ENCODE peak calls at places on chromosome 21, in ten cellular contexts. C is hepatocyte, L is lung, F is neural progenitor cell, W is heart left ventricle, O is mesendoderm, N is tibial nerve, S is HCT116, T is left ventricle myocardium inferior, V is right lobe of liver. Z is an unnamed sample. For H3K4me1 and H3K36me3, the result is how much of the 10 kb centered on the place peaks cover.

GRCh38 chr21:36524477-36524876 is 44.6 kb upstream of the CLDN14 start:
- DNase-seq in C (no peak), L (no peak), F (no peak), W (no peak), O (no peak), N (no peak), S (no peak), T (no peak), V (no peak), Z (no peak)

GRCh38 chr21:30138483-30138882 is 28.1 kb downstream of the CLDN17 start:
- DNase-seq in C (no peak), L (no peak), F (no peak), W (no peak), O (no peak), N (no peak), S (no peak), T (no peak), V (no peak), Z (no peak)

GRCh38 chr21:33699277-33699676 is 57.0 kb downstream of the ITSN1 start:
- DNase-seq in C (no peak), L (no peak), F (no peak), W (no peak), O (no peak), N (no peak), S (no peak), T (no peak), V (no peak), Z (no peak)

GRCh38 chr21:43727571-43728466 is 8.9 kb downstream of the PDXK start:
- DNase-seq in C (no peak), L (peak), F (no peak), W (peak), O (no peak), N (no peak), S (no peak), T (peak), V (peak), Z (no peak)

GRCh38 chr21:43859747-43860214 is 5.2 kb upstream of the AGPAT3 start:
- DNase-seq in C (no peak), L (no peak), F (no peak), W (no peak), O (no peak), N (no peak), S (no peak), T (no peak), V (no peak), Z (no peak)

GRCh38 chr21:34086887-34087306 is 13.5 kb downstream of the MRPS6 start:
- DNase-seq in C (no peak), L (no peak), F (no peak), W (no peak), O (no peak), N (no peak), S (no peak), T (no peak), V (no peak), Z (peak)

GRCh38 chr21:34072145-34073031 is 990 bp upstream of the MRPS6 start:
- DNase-seq in C (no peak), L (peak), F (no peak), W (no peak), O (no peak), N (peak), S (no peak), T (no peak), V (peak), Z (no peak)

GRCh38 chr21:37878946-37879660 is 37.2 kb downstream of the KCNJ6 start:
- DNase-seq in C (peak), L (no peak), F (no peak), W (no peak), O (no peak), N (no peak), S (no peak), T (no peak), V (no peak), Z (no peak)

GRCh38 chr21:42313501-42313969 is 1.7 kb downstream of the TFF3 start:
- DNase-seq in C (no peak), L (no peak), F (peak), W (no peak), O (peak), N (no peak), S (no peak), T (no peak), V (no peak), Z (no peak)

GRCh38 chr21:46322351-46323226 is 1.1 kb downstream of the C21orf58 start:
- DNase-seq in C (peak), L (peak), F (peak), W (no peak), O (peak), N (no peak), S (no peak), T (no peak), V (peak), Z (peak)

GRCh38 chr21:24045775-24046215 is 1561.5 kb downstream of the MRPL39 start:
- DNase-seq in C (peak), L (peak), F (peak), W (peak), O (peak), N (peak), S (no peak), T (peak), V (peak), Z (no peak)

GRCh38 chr21:43740497-43741156 is 21.7 kb downstream of the PDXK start:
- DNase-seq in C (peak), L (no peak), F (peak), W (no peak), O (peak), N (peak), S (no peak), T (no peak), V (no peak), Z (peak)

GRCh38 chr21:37452222-37452621 is 85.6 kb downstream of the DYRK1A start:
- DNase-seq in C (peak), L (no peak), F (no peak), W (peak), O (peak), N (no peak), S (no peak), T (peak), V (no peak), Z (no peak)

GRCh38 chr21:36255650-36256047 is 64.3 kb upstream of the MORC3 start:
- DNase-seq in C (no peak), L (no peak), F (no peak), W (no peak), O (no peak), N (no peak), S (no peak), T (no peak), V (no peak), Z (no peak)

GRCh38 chr21:37220433-37220980 is 46.6 kb downstream of the VPS26C start:
- DNase-seq in C (no peak), L (no peak), F (no peak), W (no peak), O (peak), N (peak), S (no peak), T (no peak), V (peak), Z (peak)

GRCh38 chr21:33936221-33937038 is 20.8 kb upstream of the ATP5PO start:
- DNase-seq in C (no peak), L (peak), F (no peak), W (no peak), O (peak), N (peak), S (no peak), T (no peak), V (no peak), Z (peak)

GRCh38 chr21:40567511-40567910 is 279.4 kb downstream of the DSCAM start:
- DNase-seq in C (no peak), L (no peak), F (no peak), W (no peak), O (peak), N (no peak), S (no peak), T (no peak), V (no peak), Z (no peak)

GRCh38 chr21:36155603-36156338 is 853 bp upstream of the DOP1B start:
- DNase-seq in C (peak), L (peak), F (peak), W (no peak), O (peak), N (no peak), S (no peak), T (peak), V (peak), Z (no peak)

GRCh38 chr21:39079617-39080016 is 103.6 kb downstream of the PSMG1 start:
- DNase-seq in C (no peak), L (peak), F (no peak), W (peak), O (no peak), N (peak), S (no peak), T (peak), V (peak), Z (no peak)

GRCh38 chr21:15441060-15441493 is 288.7 kb upstream of the USP25 start:
- DNase-seq in C (no peak), L (no peak), F (peak), W (no peak), O (peak), N (no peak), S (no peak), T (no peak), V (no peak), Z (no peak)

GRCh38 chr21:15441999-15442398 is 287.8 kb upstream of the USP25 start:
- DNase-seq in C (no peak), L (no peak), F (no peak), W (no peak), O (no peak), N (no peak), S (no peak), T (no peak), V (no peak), Z (no peak)

GRCh38 chr21:15443740-15444117 is 286.1 kb upstream of the USP25 start:
- DNase-seq in C (no peak), L (no peak), F (no peak), W (no peak), O (no peak), N (no peak), S (no peak), T (no peak), V (no peak), Z (no peak)

GRCh38 chr21:15444118-15444960 is 285.4 kb upstream of the USP25 start:
- DNase-seq in C (no peak), L (no peak), F (no peak), W (no peak), O (peak), N (no peak), S (no peak), T (no peak), V (no peak), Z (no peak)

DNA sequence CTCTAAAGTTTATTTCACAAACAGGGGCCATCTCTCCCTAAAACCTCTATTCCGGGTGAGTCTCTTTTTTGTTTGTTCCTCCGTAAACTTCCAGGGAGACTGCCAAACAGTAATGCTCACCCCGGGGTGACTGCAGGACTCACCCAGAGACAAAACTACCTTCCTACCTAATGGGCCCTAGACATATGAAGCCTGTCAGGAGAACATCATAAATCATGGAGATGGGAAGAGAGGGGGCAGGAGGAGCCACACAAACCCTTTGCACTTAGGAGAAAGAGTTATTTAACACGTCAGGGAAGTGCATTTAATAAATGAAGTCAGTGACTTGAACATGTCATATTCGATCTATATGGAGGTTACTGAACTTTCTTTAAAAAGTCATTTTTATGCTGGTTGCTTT is 287.0 kb upstream of the USP25 start:
- DNase-seq in C (no peak), L (no peak), F (no peak), W (no peak), O (no peak), N (no peak), S (no peak), T (no peak), V (no peak), Z (no peak)
- H3K4me1 ChIP-seq in C (under half), L (under half), F (half or more), W (under half), O (under half), N (under half), S (under half), T (under half), V (under half), Z (under half)

DNA sequence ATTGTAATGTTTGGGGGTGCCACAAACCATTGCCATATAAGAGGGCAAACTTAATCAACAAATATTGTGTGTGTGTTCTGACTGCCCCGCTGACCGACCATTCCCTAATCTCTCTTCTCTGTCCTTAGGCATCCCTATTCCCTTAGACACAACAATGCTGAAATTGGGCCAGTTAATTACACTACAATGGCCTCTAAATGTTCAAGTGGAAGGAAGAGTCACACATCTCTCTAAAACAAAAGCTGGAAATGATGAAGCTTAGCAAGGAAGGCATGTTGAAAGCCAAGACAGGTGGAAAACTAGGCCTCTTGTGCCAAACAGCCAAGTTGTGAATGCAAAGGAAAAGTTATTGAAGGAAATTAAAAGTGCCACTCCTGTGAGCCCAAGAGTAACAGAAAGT is 30.2 kb downstream of the LTN1 start:
- DNase-seq in C (no peak), L (no peak), F (no peak), W (no peak), O (no peak), N (no peak), S (no peak), T (no peak), V (no peak), Z (no peak)
- H3K36me3 ChIP-seq in C (under half), L (under half), F (under half), W (half or more), O (under half), N (under half), S (under half), T (half or more), V (under half), Z (half or more)

GRCh38 chr21:45322231-45322959 is 34.7 kb upstream of the POFUT2 start:
- DNase-seq in C (no peak), L (no peak), F (no peak), W (no peak), O (no peak), N (no peak), S (no peak), T (peak), V (no peak), Z (no peak)
- H3K27ac ChIP-seq in C (no peak), L (peak), F (no peak), W (no peak), O (no peak), N (peak), S (no peak), T (no peak), V (no peak), Z (peak)

DNA sequence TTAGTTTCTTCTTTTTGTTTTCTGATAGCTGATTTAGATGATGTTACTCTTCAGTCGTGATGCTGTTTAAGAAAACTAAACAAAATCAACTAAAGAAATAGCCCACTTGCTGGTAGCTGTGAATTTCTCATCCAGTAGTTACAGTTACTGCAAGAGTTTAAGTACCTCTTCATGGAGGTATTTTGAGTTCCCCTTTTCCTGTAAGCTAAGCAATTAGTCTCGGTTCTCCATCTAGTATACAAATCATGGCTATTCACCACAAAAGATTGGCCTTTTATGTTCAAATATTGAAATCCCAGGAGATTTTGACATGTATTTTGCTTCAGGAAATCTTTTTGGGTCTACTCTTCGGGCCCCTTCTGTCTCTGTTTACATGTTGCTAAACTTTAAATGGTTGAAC is 31.1 kb downstream of the HUNK start:
- DNase-seq in C (no peak), L (no peak), F (no peak), W (no peak), O (no peak), N (no peak), S (no peak), T (no peak), V (no peak), Z (no peak)
- H3K4me1 ChIP-seq in C (under half), L (under half), F (under half), W (under half), O (under half), N (under half), S (under half), T (under half), V (under half), Z (under half)

Z was measured in CD4-positive, CD25-positive, alpha-beta regulatory T cell.